ENCODE peak calls at places on chromosome 22, in six cellular contexts. O is omental fat pad; D is memory B cell; A is ACHN; W is CD4-positive, CD25-positive, alpha-beta regulatory T cell; J is T-helper 9 cell. H is an unnamed sample.

GRCh38 chr22:49664371-49664881 is 163.2 kb downstream of the BRD1 start:
- DNase-seq in D (no peak), A (no peak), O (no peak), W (no peak), J (no peak), H (no peak)

GRCh38 chr22:31651667-31652066 is 10.3 kb downstream of the PISD start:
- DNase-seq in W (no peak), O (no peak), J (no peak), A (no peak), D (no peak), H (no peak)

GRCh38 chr22:31625661-31626426 is 36.2 kb downstream of the PISD start:
- DNase-seq in W (no peak), J (no peak), D (no peak), A (no peak), O (no peak), H (no peak)

GRCh38 chr22:44818727-44819126 is 66.4 kb downstream of the ARHGAP8 start:
- DNase-seq in A (no peak), W (no peak), J (no peak), O (no peak), D (no peak), H (no peak)

GRCh38 chr22:20380486-20380885 is 13.5 kb upstream of the ZNF74 start:
- DNase-seq in O (no peak), A (no peak), D (no peak), W (no peak), J (no peak), H (no peak)

GRCh38 chr22:40196628-40197027 is 18.9 kb downstream of the TNRC6B start:
- DNase-seq in D (no peak), J (no peak), O (no peak), W (no peak), A (peak; percentile 33), H (peak; percentile 15)

GRCh38 chr22:19169002-19169946 is 9.3 kb downstream of the SLC25A1 start:
- DNase-seq in W (no peak), J (no peak), D (no peak), O (no peak), A (no peak), H (no peak)

GRCh38 chr22:49257551-49257951 is 570.1 kb downstream of the BRD1 start:
- DNase-seq in J (no peak), W (no peak), D (no peak), A (no peak), O (no peak), H (no peak)

GRCh38 chr22:41285441-41285819 is 557 bp downstream of the RANGAP1 start:
- DNase-seq in D (peak; percentile 15), W (peak; percentile 85), A (peak; percentile 86), O (peak; percentile 38), J (peak; percentile 79), H (no peak)

GRCh38 chr22:37184816-37185541 is 3.1 kb downstream of the C1QTNF6 start:
- DNase-seq in J (no peak), W (no peak), D (no peak), O (no peak), A (no peak), H (peak; percentile 43)

GRCh38 chr22:37496651-37497599 is 10.7 kb upstream of the MFNG start:
- DNase-seq in W (no peak), A (peak; percentile 97), O (no peak), D (no peak), J (no peak), H (no peak)

GRCh38 chr22:47374273-47374771 is 611.9 kb downstream of the TBC1D22A start:
- DNase-seq in D (no peak), W (no peak), O (no peak), J (no peak), A (no peak), H (peak; percentile 40)

GRCh38 chr22:40499187-40499753 is 128.9 kb downstream of the SGSM3 start:
- DNase-seq in W (no peak), O (no peak), J (no peak), D (no peak), A (peak; percentile 90), H (no peak)

GRCh38 chr22:43185860-43186261 is 1.1 kb downstream of the TTLL12 start:
- DNase-seq in O (no peak), W (no peak), D (no peak), A (peak; percentile 27), J (no peak), H (no peak)

GRCh38 chr22:26573026-26573662 is 16.8 kb downstream of the TPST2 start:
- DNase-seq in O (no peak), D (no peak), J (no peak), W (no peak), A (no peak), H (no peak)

GRCh38 chr22:35944458-35944857 is 84.2 kb downstream of the RBFOX2 start:
- DNase-seq in J (no peak), O (no peak), A (no peak), W (no peak), D (no peak), H (no peak)

GRCh38 chr22:37455896-37456295 is 28.6 kb upstream of the ELFN2 start:
- DNase-seq in A (no peak), O (no peak), J (no peak), W (no peak), D (no peak), H (no peak)

GRCh38 chr22:38267086-38267485 is 5.7 kb downstream of the TMEM184B start:
- DNase-seq in W (peak; percentile 81), O (no peak), J (peak; percentile 46), D (no peak), A (no peak), H (no peak)

GRCh38 chr22:24338701-24339451 is 68.2 kb downstream of the SPECC1L start:
- DNase-seq in A (no peak), D (no peak), J (no peak), W (no peak), O (no peak), H (no peak)

GRCh38 chr22:18091916-18092526 is 14.2 kb downstream of the PEX26 start:
- DNase-seq in A (peak; percentile 80), D (no peak), W (peak; percentile 56), J (peak; percentile 32), O (peak; percentile 33), H (peak; percentile 84)

GRCh38 chr22:39431821-39432251 is 25.0 kb upstream of the MGAT3 start:
- DNase-seq in W (no peak), A (no peak), O (no peak), J (no peak), D (no peak), H (no peak)

GRCh38 chr22:17580461-17581031 is 17.2 kb downstream of the SLC25A18 start:
- DNase-seq in W (no peak), A (no peak), J (no peak), O (no peak), D (no peak), H (no peak)

GRCh38 chr22:30334601-30335000 is 7.9 kb upstream of the TBC1D10A start:
- DNase-seq in O (no peak), W (no peak), A (no peak), J (no peak), D (no peak), H (no peak)

GRCh38 chr22:42919199-42919598 is 62.1 kb upstream of the ARFGAP3 start:
- DNase-seq in D (no peak), O (no peak), A (no peak), W (no peak), J (no peak), H (no peak)

GRCh38 chr22:27842994-27843431 is 41.5 kb upstream of the MN1 start:
- DNase-seq in A (no peak), O (no peak), W (no peak), D (no peak), J (no peak), H (no peak)